ENCODE peak calls at places on chromosomes 11 and 22, in nine cellular contexts. F is GM23248, S is neural progenitor cell, Z is endothelial cell of umbilical vein, V is HCT116, Q is fibroblast of lung, M is mammary epithelial cell, J is GM12878, U is hepatocyte. X is an unnamed sample.

GRCh38 chr11:117830674-117831351 is 6.3 kb upstream of the FXYD2 start:
- DNase-seq in F (no peak), Q (no peak), M (no peak), Z (no peak), S (no peak), J (no peak), U (no peak), V (no peak), X (no peak)

GRCh38 chr11:115616941-115617340 is 112.7 kb upstream of the CADM1 start:
- DNase-seq in U (no peak), Z (no peak), Q (peak), J (no peak), V (no peak), M (no peak), S (no peak), F (peak), X (no peak)

GRCh38 chr11:48081151-48082010 is 101.0 kb downstream of the PTPRJ start:
- DNase-seq in U (no peak), M (peak), Z (peak), S (no peak), F (peak), V (no peak), Q (peak), J (no peak), X (no peak)

GRCh38 chr11:10490032-10490397 is 35.0 kb downstream of the AMPD3 start:
- DNase-seq in S (no peak), Z (no peak), U (no peak), M (no peak), J (no peak), Q (no peak), F (no peak), V (no peak), X (no peak)

GRCh38 chr11:116342148-116342547 is 430.6 kb downstream of the BUD13 start:
- DNase-seq in F (no peak), U (no peak), S (no peak), M (no peak), V (no peak), Q (no peak), Z (no peak), J (no peak), X (no peak)

GRCh38 chr11:133740928-133741327 is 104.4 kb downstream of the SPATA19 start:
- DNase-seq in Z (no peak), U (no peak), J (no peak), V (no peak), Q (no peak), F (no peak), S (no peak), M (no peak), X (no peak)

GRCh38 chr22:46370584-46371373 is 35.3 kb downstream of the TRMU start:
- DNase-seq in M (no peak), S (no peak), Q (no peak), F (no peak), Z (no peak), V (no peak), U (peak), J (no peak), X (no peak)

GRCh38 chr11:71372693-71373657 is 75.2 kb downstream of the DHCR7 start:
- DNase-seq in Z (no peak), V (peak), M (peak), J (peak), F (peak), U (peak), Q (peak), S (peak), X (peak)

GRCh38 chr22:39960791-39961746 is 872 bp downstream of the TMA7B start:
- DNase-seq in V (no peak), U (peak), Z (no peak), S (no peak), Q (peak), J (peak), M (peak), F (peak), X (peak)

GRCh38 chr11:31770011-31770410 is 41.1 kb downstream of the PAX6 start:
- DNase-seq in S (no peak), J (no peak), M (no peak), Q (no peak), V (no peak), F (no peak), Z (no peak), U (no peak), X (no peak)

DNA sequence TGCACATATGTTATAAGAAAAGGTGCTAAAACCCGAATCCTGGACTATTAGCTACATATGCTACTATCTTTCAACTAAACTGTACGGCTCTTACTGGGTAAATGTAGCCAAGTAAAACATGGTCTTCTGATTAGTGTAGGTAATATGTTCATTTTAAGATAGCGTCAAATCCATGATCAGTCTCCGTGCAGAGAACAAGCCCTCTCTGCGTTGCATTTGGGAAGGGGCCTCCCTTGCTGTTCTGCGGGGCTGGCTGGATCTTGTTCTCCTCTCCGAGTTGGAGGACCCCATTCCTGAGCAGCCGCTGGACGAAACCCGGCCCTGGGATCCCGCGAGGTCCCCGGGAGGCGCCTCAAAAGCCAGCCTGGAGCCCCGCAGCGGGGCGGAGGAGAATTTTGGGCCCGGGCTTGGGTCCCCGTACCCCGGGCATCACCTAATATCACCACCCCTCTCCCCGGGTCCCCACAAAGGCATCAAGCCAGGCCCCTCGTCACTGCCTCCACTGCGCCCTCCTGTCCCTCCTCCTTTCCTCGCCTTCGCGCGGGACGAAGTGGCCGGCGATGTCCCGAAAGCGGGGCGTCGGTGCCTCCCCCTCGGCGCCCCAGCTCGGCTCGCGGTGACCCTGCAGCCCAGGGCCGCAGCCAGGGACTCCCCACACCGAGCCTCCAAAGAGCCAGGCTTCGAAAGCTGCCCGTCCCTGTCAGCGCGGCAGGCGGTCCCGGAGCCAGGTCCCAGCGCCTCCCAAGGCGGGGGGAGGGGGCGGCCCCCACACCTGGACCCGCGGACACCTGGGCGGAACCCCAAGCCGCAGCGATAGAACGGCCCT is 54.5 kb upstream of the FBXO3 start:
- DNase-seq in U (peak), F (peak), Z (no peak), Q (no peak), M (no peak), J (no peak), S (peak), V (no peak), X (no peak)
- H3K4me3 ChIP-seq in U (peak), F (peak), Z (peak), Q (peak), M (peak), J (no peak), S (peak), V (no peak), X (peak)

GRCh38 chr11:126054882-126055281 is 7.8 kb downstream of the CDON start:
- DNase-seq in S (no peak), V (no peak), F (no peak), Z (no peak), Q (no peak), J (no peak), U (no peak), M (no peak), X (no peak)
- TF ChIP-seq EZH2 in S (no peak), V (no peak), F (no peak), Z (no peak), Q (no peak), J (no peak), U (no peak), M (no peak), X (no peak)

GRCh38 chr11:66104057-66104638 is 34.1 kb downstream of the PACS1 start:
- DNase-seq in V (no peak), Q (no peak), F (no peak), M (no peak), J (no peak), S (no peak), U (no peak), Z (no peak), X (no peak)

GRCh38 chr11:66101055-66101454 is 31.0 kb downstream of the PACS1 start:
- DNase-seq in V (no peak), Q (no peak), U (no peak), F (no peak), Z (no peak), M (no peak), S (no peak), J (no peak), X (no peak)

DNA sequence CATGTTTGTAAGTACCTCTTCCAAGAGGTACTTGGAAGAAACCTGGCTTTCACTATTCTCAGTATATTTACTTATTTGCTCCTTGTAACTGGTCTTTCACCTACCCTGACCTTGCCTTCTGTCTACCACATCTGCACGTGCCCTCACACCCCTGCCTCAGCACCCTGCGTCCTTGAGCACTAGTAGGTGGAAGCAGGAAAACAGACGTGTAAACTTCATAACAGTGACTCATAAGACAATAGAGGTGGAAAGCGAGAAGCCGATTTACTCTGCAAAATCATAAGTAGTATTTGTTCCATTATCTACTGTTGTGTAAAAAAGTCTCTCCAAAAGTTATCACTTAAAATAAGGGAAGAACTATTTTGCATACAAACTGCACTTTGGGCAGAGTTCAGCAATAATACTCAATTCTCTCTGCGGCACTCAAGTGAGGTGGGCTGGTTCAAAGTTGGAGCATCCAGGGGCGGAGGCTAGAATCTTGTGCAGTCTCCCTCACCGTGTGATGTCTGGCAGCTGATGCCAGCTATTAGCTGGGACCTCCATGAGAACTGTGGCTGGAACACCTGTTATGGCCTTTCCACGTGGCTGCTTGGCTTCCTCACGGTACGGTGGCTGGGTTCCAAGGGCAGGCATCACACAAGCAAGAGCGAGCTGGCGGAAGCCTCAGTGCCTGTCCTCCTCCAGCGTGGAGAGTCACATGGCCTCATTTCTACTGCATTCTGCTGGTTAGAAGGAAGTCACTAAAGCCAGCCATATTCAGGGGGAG is 30.4 kb downstream of the PACS1 start:
- DNase-seq in Z (no peak), M (no peak), V (no peak), U (no peak), J (no peak), S (no peak), Q (peak), F (no peak), X (no peak)
- H3K4me3 ChIP-seq in Z (no peak), M (no peak), V (no peak), U (no peak), J (peak), S (no peak), Q (no peak), F (no peak), X (no peak)

GRCh38 chr22:20966883-20967696 is at the start of gene AIFM3:
- DNase-seq in U (no peak), F (no peak), Z (no peak), V (no peak), S (peak), Q (no peak), M (no peak), J (no peak), X (no peak)

GRCh38 chr22:20965104-20965887 is 1.8 kb upstream of the AIFM3 start:
- DNase-seq in J (no peak), Q (no peak), M (no peak), V (no peak), U (no peak), S (peak), Z (no peak), F (no peak), X (no peak)

GRCh38 chr22:20967697-20968201 is 694 bp downstream of the AIFM3 start:
- DNase-seq in S (peak), Q (no peak), V (no peak), Z (no peak), M (no peak), U (no peak), F (no peak), J (no peak), X (no peak)

GRCh38 chr22:20964799-20965103 is 2.3 kb upstream of the AIFM3 start:
- DNase-seq in S (no peak), V (no peak), Q (no peak), Z (no peak), U (no peak), J (no peak), F (no peak), M (no peak), X (no peak)

GRCh38 chr22:20965888-20966855 is 883 bp upstream of the AIFM3 start:
- DNase-seq in Q (no peak), M (no peak), F (no peak), U (no peak), S (no peak), J (no peak), V (no peak), Z (no peak), X (no peak)
- TF ChIP-seq EZH2 in Q (no peak), M (no peak), F (no peak), U (no peak), S (no peak), J (no peak), V (no peak), Z (no peak), X (no peak)

DNA sequence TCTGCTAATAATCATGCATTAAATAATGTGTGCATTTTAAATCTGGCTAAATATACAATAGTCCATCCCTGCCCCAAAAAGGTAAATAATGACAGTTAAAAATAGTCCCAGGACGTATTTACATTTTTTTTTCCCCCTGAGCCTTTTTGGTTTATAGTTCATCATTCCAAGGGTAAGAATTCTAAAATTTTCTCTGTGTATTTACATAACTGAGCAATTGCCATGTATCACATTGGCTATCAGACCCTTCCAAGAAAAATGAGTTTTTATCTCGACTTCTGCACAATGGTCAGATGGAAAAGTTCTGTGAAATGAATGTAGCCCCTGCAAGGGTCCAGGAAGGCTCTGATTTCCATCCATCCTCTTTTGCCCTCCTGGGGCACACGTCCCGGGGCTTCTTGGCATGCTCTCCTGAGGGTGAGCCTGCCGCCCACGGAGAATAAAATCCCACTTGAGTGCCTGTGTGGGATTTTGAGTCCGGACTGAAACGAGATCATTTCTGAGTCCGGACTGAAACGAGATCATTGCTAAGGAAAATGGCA is 94.1 kb upstream of the ANO1 start:
- DNase-seq in Q (no peak), U (no peak), S (no peak), M (no peak), Z (no peak), V (no peak), F (no peak), J (no peak), X (no peak)
- H3K4me3 ChIP-seq in Q (no peak), U (no peak), S (no peak), M (no peak), Z (no peak), V (no peak), F (no peak), J (no peak), X (no peak)

X was measured in PC-3.